ENCODE peak calls at places on chromosomes 6 and 20, in eight cellular contexts. One of them, this sample, is unnamed.

GRCh38 chr6:20965915-20966314 is 431.7 kb downstream of the CDKAL1 start:
- DNase-seq in SJCRH30: no peak
- DNase-seq in tibial artery: no peak
- DNase-seq in AG04450: no peak
- DNase-seq in substantia nigra: no peak
- DNase-seq in A549: no peak
- DNase-seq in caudate nucleus: no peak
- DNase-seq in hepatocyte: no peak
- DNase-seq in this sample: no peak

GRCh38 chr20:10671221-10671849 is 2.5 kb downstream of the JAG1 start:
- DNase-seq in SJCRH30: peak; percentile 95
- DNase-seq in tibial artery: peak; percentile 94
- DNase-seq in AG04450: peak; percentile 90
- DNase-seq in substantia nigra: peak; percentile 52
- DNase-seq in A549: peak; percentile 98
- DNase-seq in caudate nucleus: peak; percentile 54
- DNase-seq in hepatocyte: peak; percentile 93
- DNase-seq in this sample: peak; percentile 92

GRCh38 chr6:166253277-166254229 is 54.6 kb downstream of the PRR18 start:
- DNase-seq in SJCRH30: no peak
- DNase-seq in tibial artery: no peak
- DNase-seq in AG04450: no peak
- DNase-seq in substantia nigra: no peak
- DNase-seq in A549: no peak
- DNase-seq in caudate nucleus: no peak
- DNase-seq in hepatocyte: peak; percentile 32
- DNase-seq in this sample: no peak

GRCh38 chr6:53837875-53838806 is 43.3 kb downstream of the LRRC1 start:
- DNase-seq in SJCRH30: no peak
- DNase-seq in tibial artery: no peak
- DNase-seq in AG04450: no peak
- DNase-seq in substantia nigra: peak; percentile 40
- DNase-seq in A549: no peak
- DNase-seq in caudate nucleus: peak; percentile 39
- DNase-seq in hepatocyte: no peak
- DNase-seq in this sample: no peak

GRCh38 chr20:63846128-63846771 is 15.0 kb upstream of the ABHD16B start:
- DNase-seq in SJCRH30: peak; percentile 92
- DNase-seq in tibial artery: no peak
- DNase-seq in AG04450: no peak
- DNase-seq in substantia nigra: peak; percentile 98
- DNase-seq in A549: peak; percentile 56
- DNase-seq in caudate nucleus: no peak
- DNase-seq in hepatocyte: peak; percentile 67
- DNase-seq in this sample: no peak

GRCh38 chr20:17568972-17569471 is 853 bp upstream of the DSTN start:
- DNase-seq in SJCRH30: peak; percentile 82
- DNase-seq in tibial artery: peak; percentile 92
- DNase-seq in AG04450: peak; percentile 93
- DNase-seq in substantia nigra: peak; percentile 82
- DNase-seq in A549: peak; percentile 95
- DNase-seq in caudate nucleus: peak; percentile 6
- DNase-seq in hepatocyte: peak; percentile 93
- DNase-seq in this sample: no peak

GRCh38 chr6:159084493-159085091 is 39.8 kb upstream of the TAGAP start:
- DNase-seq in SJCRH30: no peak
- DNase-seq in tibial artery: no peak
- DNase-seq in AG04450: no peak
- DNase-seq in substantia nigra: no peak
- DNase-seq in A549: no peak
- DNase-seq in caudate nucleus: no peak
- DNase-seq in hepatocyte: no peak
- DNase-seq in this sample: no peak

GRCh38 chr20:63979549-63980316 is at the start of gene SAMD10:
- DNase-seq in SJCRH30: no peak
- DNase-seq in tibial artery: no peak
- DNase-seq in AG04450: no peak
- DNase-seq in substantia nigra: peak; percentile 72
- DNase-seq in A549: no peak
- DNase-seq in caudate nucleus: peak; percentile 76
- DNase-seq in hepatocyte: peak; percentile 80
- DNase-seq in this sample: peak; percentile 90

GRCh38 chr6:136547336-136547735 is 2.9 kb downstream of the MAP7 start:
- DNase-seq in SJCRH30: no peak
- DNase-seq in tibial artery: no peak
- DNase-seq in AG04450: no peak
- DNase-seq in substantia nigra: no peak
- DNase-seq in A549: peak; percentile 34
- DNase-seq in caudate nucleus: no peak
- DNase-seq in hepatocyte: peak; percentile 56
- DNase-seq in this sample: peak; percentile 54

GRCh38 chr6:122289721-122290501 is 109.5 kb upstream of the HSF2 start:
- DNase-seq in SJCRH30: no peak
- DNase-seq in tibial artery: no peak
- DNase-seq in AG04450: no peak
- DNase-seq in substantia nigra: no peak
- DNase-seq in A549: no peak
- DNase-seq in caudate nucleus: no peak
- DNase-seq in hepatocyte: peak; percentile 32
- DNase-seq in this sample: no peak

DNA sequence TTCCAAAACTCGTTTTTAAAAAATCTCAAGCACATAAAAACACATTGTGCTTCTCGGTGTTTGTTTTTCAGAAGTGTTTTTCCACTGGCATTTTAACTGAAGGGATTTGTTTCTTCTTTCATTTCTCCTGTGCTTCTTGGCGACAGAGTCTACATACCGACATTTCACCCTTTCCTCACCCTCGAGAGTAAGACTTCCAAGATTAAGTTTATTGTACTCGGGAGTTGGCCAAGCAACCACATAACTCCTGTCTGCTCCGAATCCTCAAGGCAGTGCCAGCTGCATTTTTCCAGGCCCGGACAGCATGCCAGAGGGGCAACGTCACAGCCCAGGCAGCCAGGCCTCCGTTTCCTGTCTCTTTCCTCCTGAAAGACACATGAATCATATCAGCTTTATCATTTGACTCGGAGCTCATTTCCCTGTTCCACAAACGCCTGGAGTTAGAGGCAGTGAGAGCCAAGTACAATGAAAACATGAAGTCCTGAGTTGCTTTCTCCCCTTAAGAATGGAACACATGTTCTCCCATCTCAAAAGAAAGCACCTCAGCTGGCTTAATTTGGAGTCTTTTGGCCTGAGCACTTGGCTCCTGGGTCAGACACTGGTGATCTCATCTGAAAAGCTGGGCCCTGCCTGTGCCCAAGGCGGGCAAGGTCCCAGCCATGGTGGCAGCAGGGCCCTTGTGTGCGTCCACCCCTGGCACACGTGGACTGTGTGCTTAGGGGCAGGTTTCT is 23.2 kb upstream of the FAM50B start:
- DNase-seq in SJCRH30: peak; percentile 84
- DNase-seq in tibial artery: peak; percentile 92
- DNase-seq in AG04450: peak; percentile 90
- DNase-seq in substantia nigra: peak; percentile 27
- DNase-seq in A549: peak; percentile 62
- DNase-seq in caudate nucleus: peak; percentile 25
- DNase-seq in hepatocyte: peak; percentile 88
- DNase-seq in this sample: no peak
- H3K27ac ChIP-seq in SJCRH30: peak overlapping the region; percentile 86
- H3K27ac ChIP-seq in tibial artery: peak overlapping the region; percentile 83
- H3K27ac ChIP-seq in AG04450: peak overlapping the region; percentile 96
- H3K27ac ChIP-seq in substantia nigra: peak overlapping the region; percentile 31
- H3K27ac ChIP-seq in A549: peak overlapping the region; percentile 83
- H3K27ac ChIP-seq in caudate nucleus: peak overlapping the region; percentile 85
- H3K27ac ChIP-seq in hepatocyte: peak overlapping the region; percentile 95
- H3K27ac ChIP-seq in this sample: no peak overlapping the region

DNA sequence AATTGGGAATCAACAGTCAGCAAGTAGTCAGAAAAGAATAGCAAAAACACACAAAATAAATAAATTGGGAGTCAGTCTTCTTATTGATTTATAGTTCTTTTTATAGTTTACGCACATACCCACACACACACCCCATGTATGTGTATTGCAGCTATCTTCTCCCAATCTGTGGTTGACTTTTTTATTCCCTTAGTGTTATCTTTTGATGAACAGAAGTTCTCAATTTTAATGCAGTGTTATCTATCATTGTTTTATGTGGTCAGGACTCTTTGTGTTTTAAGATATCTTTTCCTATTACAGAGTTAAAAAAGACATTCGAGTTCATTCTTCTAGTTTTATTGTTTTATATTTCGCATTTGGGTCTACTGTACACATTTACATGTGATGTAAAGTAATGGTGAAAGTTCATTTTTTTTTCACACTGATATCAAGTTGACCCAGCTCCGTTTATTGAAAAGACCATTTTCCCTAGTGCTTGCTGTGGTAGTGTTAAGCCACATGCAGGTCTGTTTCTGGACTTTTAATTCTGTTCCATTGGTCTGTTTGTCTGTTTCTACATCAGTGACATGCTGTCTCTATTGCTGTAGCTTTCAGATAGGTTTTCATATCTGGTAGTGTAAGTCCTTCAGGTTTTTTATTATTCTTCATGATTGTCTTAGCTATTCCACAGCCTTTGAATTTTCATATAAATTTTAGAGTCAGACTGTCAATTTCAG is 78.5 kb downstream of the ZFAND3 start:
- DNase-seq in SJCRH30: no peak
- DNase-seq in tibial artery: no peak
- DNase-seq in AG04450: no peak
- DNase-seq in substantia nigra: no peak
- DNase-seq in A549: no peak
- DNase-seq in caudate nucleus: no peak
- DNase-seq in hepatocyte: no peak
- DNase-seq in this sample: no peak
- H3K27ac ChIP-seq in SJCRH30: no peak overlapping the region
- H3K27ac ChIP-seq in tibial artery: no peak overlapping the region
- H3K27ac ChIP-seq in AG04450: no peak overlapping the region
- H3K27ac ChIP-seq in substantia nigra: no peak overlapping the region
- H3K27ac ChIP-seq in A549: no peak overlapping the region
- H3K27ac ChIP-seq in caudate nucleus: no peak overlapping the region
- H3K27ac ChIP-seq in hepatocyte: no peak overlapping the region
- H3K27ac ChIP-seq in this sample: no peak overlapping the region

GRCh38 chr6:36546958-36547645 is at the start of gene STK38:
- DNase-seq in SJCRH30: peak; percentile 90
- DNase-seq in tibial artery: peak; percentile 86
- DNase-seq in AG04450: peak; percentile 65
- DNase-seq in substantia nigra: peak; percentile 82
- DNase-seq in A549: peak; percentile 90
- DNase-seq in caudate nucleus: peak; percentile 79
- DNase-seq in hepatocyte: peak; percentile 96
- DNase-seq in this sample: peak; percentile 96
- H3K27ac ChIP-seq in SJCRH30: peak within 1 kb of the TSS; percentile 76
- H3K27ac ChIP-seq in tibial artery: peak within 1 kb of the TSS; percentile 93
- H3K27ac ChIP-seq in AG04450: peak within 1 kb of the TSS; percentile 77
- H3K27ac ChIP-seq in substantia nigra: peak within 1 kb of the TSS; percentile 98
- H3K27ac ChIP-seq in A549: peak within 1 kb of the TSS; percentile 90
- H3K27ac ChIP-seq in caudate nucleus: peak within 1 kb of the TSS; percentile 98
- H3K27ac ChIP-seq in hepatocyte: peak within 1 kb of the TSS; percentile 97
- H3K27ac ChIP-seq in this sample: peak within 1 kb of the TSS; percentile 74

GRCh38 chr6:38591451-38591850 is 48.3 kb downstream of the BTBD9 start:
- DNase-seq in SJCRH30: no peak
- DNase-seq in tibial artery: no peak
- DNase-seq in AG04450: no peak
- DNase-seq in substantia nigra: no peak
- DNase-seq in A549: no peak
- DNase-seq in caudate nucleus: no peak
- DNase-seq in hepatocyte: no peak
- DNase-seq in this sample: no peak

GRCh38 chr6:38588631-38589366 is 50.9 kb downstream of the BTBD9 start:
- DNase-seq in SJCRH30: no peak
- DNase-seq in tibial artery: no peak
- DNase-seq in AG04450: no peak
- DNase-seq in substantia nigra: no peak
- DNase-seq in A549: no peak
- DNase-seq in caudate nucleus: no peak
- DNase-seq in hepatocyte: no peak
- DNase-seq in this sample: no peak

GRCh38 chr6:38586992-38587391 is 52.7 kb downstream of the BTBD9 start:
- DNase-seq in SJCRH30: no peak
- DNase-seq in tibial artery: no peak
- DNase-seq in AG04450: no peak
- DNase-seq in substantia nigra: no peak
- DNase-seq in A549: no peak
- DNase-seq in caudate nucleus: no peak
- DNase-seq in hepatocyte: no peak
- DNase-seq in this sample: no peak

GRCh38 chr6:38587766-38588362 is 51.9 kb downstream of the BTBD9 start:
- DNase-seq in SJCRH30: no peak
- DNase-seq in tibial artery: no peak
- DNase-seq in AG04450: no peak
- DNase-seq in substantia nigra: no peak
- DNase-seq in A549: no peak
- DNase-seq in caudate nucleus: peak; percentile 1
- DNase-seq in hepatocyte: no peak
- DNase-seq in this sample: no peak

DNA sequence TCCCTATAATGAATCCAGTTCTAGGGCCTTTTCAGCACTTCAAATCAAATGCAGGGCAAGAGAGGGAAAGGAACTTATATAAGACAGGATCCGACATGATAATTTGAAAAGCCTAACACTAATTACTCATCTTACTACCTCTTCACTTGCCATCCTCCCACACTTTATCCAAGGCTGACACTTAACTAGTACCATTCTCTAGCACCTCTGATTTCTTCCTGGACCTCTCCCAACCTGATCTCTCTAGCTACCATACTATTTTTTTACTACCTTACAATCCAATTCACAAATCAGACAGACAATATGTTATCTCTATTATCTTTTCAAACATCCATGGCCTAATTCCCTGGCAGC is 50.4 kb downstream of the BTBD9 start:
- DNase-seq in SJCRH30: no peak
- DNase-seq in tibial artery: no peak
- DNase-seq in AG04450: no peak
- DNase-seq in substantia nigra: no peak
- DNase-seq in A549: no peak
- DNase-seq in caudate nucleus: no peak
- DNase-seq in hepatocyte: no peak
- DNase-seq in this sample: no peak
- H3K27ac ChIP-seq in SJCRH30: no peak overlapping the region
- H3K27ac ChIP-seq in tibial artery: no peak overlapping the region
- H3K27ac ChIP-seq in AG04450: no peak overlapping the region
- H3K27ac ChIP-seq in substantia nigra: no peak overlapping the region
- H3K27ac ChIP-seq in A549: no peak overlapping the region
- H3K27ac ChIP-seq in caudate nucleus: no peak overlapping the region
- H3K27ac ChIP-seq in hepatocyte: no peak overlapping the region
- H3K27ac ChIP-seq in this sample: no peak overlapping the region